ENCODE peak calls at places on chromosomes 6 and 20, in seven cellular contexts. E is Panc1; O is stimulated activated CD4-positive, alpha-beta T cell treated with anti-CD3 and anti-CD28 coated beads, Interleukin-4, amount 100 ng/mL, for 24 hours; C is NAMALWA; K is stimulated activated CD8-positive, alpha-beta memory T cell treated with anti-CD3 and anti-CD28 coated beads, Interleukin-2, amount 100 ng/mL, for 1 hour; Y is pancreas; V is LoVo. L is an unnamed sample.

GRCh38 chr6:47207261-47207660 is 102.4 kb downstream of the TNFRSF21 start:
- DNase-seq in K (no peak), E (no peak), C (no peak), V (no peak), Y (no peak), O (no peak), L (no peak)

GRCh38 chr20:17835240-17835940 is 133.2 kb downstream of the SNX5 start:
- DNase-seq in Y (peak), E (peak), K (no peak), V (peak), O (no peak), C (no peak), L (no peak)

GRCh38 chr20:46850416-46850815 is 44.2 kb upstream of the EYA2 start:
- DNase-seq in E (no peak), K (no peak), O (no peak), C (no peak), Y (no peak), V (no peak), L (no peak)

GRCh38 chr20:5674176-5674660 is 76.0 kb upstream of the SHLD1 start:
- DNase-seq in O (peak), E (no peak), V (peak), C (peak), Y (no peak), K (no peak), L (no peak)

GRCh38 chr6:83265384-83265783 is 72.2 kb downstream of the RWDD2A start:
- DNase-seq in O (no peak), V (no peak), E (no peak), K (no peak), Y (no peak), C (no peak), L (no peak)

GRCh38 chr6:154890874-154891273 is 104.2 kb upstream of the TIAM2 start:
- DNase-seq in K (no peak), V (no peak), C (no peak), O (no peak), Y (no peak), E (no peak), L (no peak)

GRCh38 chr6:100664274-100665040 is 199.7 kb upstream of the SIM1 start:
- DNase-seq in V (peak), K (no peak), C (peak), Y (no peak), O (no peak), E (no peak), L (no peak)

GRCh38 chr6:166627875-166628849 is 1.1 kb upstream of the RPS6KA2 start:
- DNase-seq in Y (peak), C (peak), E (no peak), O (peak), V (peak), K (peak), L (peak)

GRCh38 chr20:13158339-13158738 is 62.7 kb upstream of the ISM1 start:
- DNase-seq in K (no peak), E (no peak), V (no peak), C (no peak), O (no peak), Y (no peak), L (no peak)

GRCh38 chr6:130841128-130841728 is 14.0 kb downstream of the SMLR1 start:
- DNase-seq in Y (no peak), C (no peak), V (no peak), K (no peak), E (no peak), O (no peak), L (no peak)

GRCh38 chr6:145070791-145071190 is 664.5 kb downstream of the EPM2A start:
- DNase-seq in K (no peak), Y (no peak), C (no peak), O (no peak), V (no peak), E (no peak), L (no peak)

GRCh38 chr6:22062807-22063408 is 233.9 kb downstream of the PRL start:
- DNase-seq in O (peak), K (peak), C (no peak), V (no peak), Y (no peak), E (no peak), L (no peak)

GRCh38 chr6:33778475-33779121 is 10.3 kb downstream of the LEMD2 start:
- DNase-seq in Y (no peak), O (no peak), E (no peak), K (no peak), C (no peak), V (no peak), L (no peak)

GRCh38 chr6:26272171-26272631 is 92.8 kb upstream of the BTN3A2 start:
- DNase-seq in V (no peak), Y (peak), K (no peak), C (no peak), O (peak), E (no peak), L (peak)

GRCh38 chr20:4246428-4246827 is 231.1 kb upstream of the RNF24 start:
- DNase-seq in C (no peak), O (no peak), K (no peak), E (no peak), V (no peak), Y (no peak), L (no peak)

L was measured in left lobe of liver.